ENCODE peak calls at places on chromosomes 12 and 14, in five cellular contexts. One of them, this sample, is unnamed.

GRCh38 chr12:101759396-101760047 is 20.3 kb upstream of the SYCP3 start:
- DNase-seq in cardiac muscle cell: peak; percentile 50
- DNase-seq in lung: no peak
- DNase-seq in fibroblast of lung: peak; percentile 15
- DNase-seq in endodermal cell: no peak
- DNase-seq in this sample: no peak

GRCh38 chr12:122955151-122955550 is 11.1 kb downstream of the ABCB9 start:
- DNase-seq in endodermal cell: no peak
- DNase-seq in lung: no peak
- DNase-seq in cardiac muscle cell: no peak
- DNase-seq in fibroblast of lung: no peak
- DNase-seq in this sample: no peak

GRCh38 chr14:60561845-60562746 is 53.1 kb downstream of the SIX6 start:
- DNase-seq in cardiac muscle cell: peak; percentile 81
- DNase-seq in endodermal cell: peak; percentile 89
- DNase-seq in fibroblast of lung: peak; percentile 77
- DNase-seq in lung: no peak
- DNase-seq in this sample: no peak

GRCh38 chr14:59123975-59124374 is 64.5 kb upstream of the DAAM1 start:
- DNase-seq in endodermal cell: no peak
- DNase-seq in cardiac muscle cell: peak; percentile 40
- DNase-seq in fibroblast of lung: no peak
- DNase-seq in lung: no peak
- DNase-seq in this sample: no peak

GRCh38 chr12:118420673-118421072 is 44.3 kb downstream of the SUDS3 start:
- DNase-seq in lung: no peak
- DNase-seq in fibroblast of lung: no peak
- DNase-seq in endodermal cell: no peak
- DNase-seq in cardiac muscle cell: no peak
- DNase-seq in this sample: no peak

GRCh38 chr12:77845831-77846230 is 15.1 kb downstream of the NAV3 start:
- DNase-seq in lung: no peak
- DNase-seq in cardiac muscle cell: peak; percentile 52
- DNase-seq in endodermal cell: no peak
- DNase-seq in fibroblast of lung: peak; percentile 85
- DNase-seq in this sample: no peak

GRCh38 chr12:110269622-110270124 is 11.4 kb upstream of the ATP2A2 start:
- DNase-seq in cardiac muscle cell: peak; percentile 89
- DNase-seq in endodermal cell: peak; percentile 81
- DNase-seq in fibroblast of lung: peak; percentile 90
- DNase-seq in lung: no peak
- DNase-seq in this sample: no peak

GRCh38 chr14:88605594-88605993 is 42.8 kb downstream of the ZC3H14 start:
- DNase-seq in cardiac muscle cell: no peak
- DNase-seq in lung: no peak
- DNase-seq in endodermal cell: no peak
- DNase-seq in fibroblast of lung: no peak
- DNase-seq in this sample: no peak

GRCh38 chr12:28517101-28517500 is 326.8 kb downstream of the CCDC91 start:
- DNase-seq in cardiac muscle cell: no peak
- DNase-seq in fibroblast of lung: no peak
- DNase-seq in lung: no peak
- DNase-seq in endodermal cell: no peak
- DNase-seq in this sample: no peak

GRCh38 chr12:101459642-101460346 is 15.3 kb upstream of the SPIC start:
- DNase-seq in endodermal cell: peak; percentile 81
- DNase-seq in lung: no peak
- DNase-seq in fibroblast of lung: no peak
- DNase-seq in cardiac muscle cell: no peak
- DNase-seq in this sample: peak; percentile 56

GRCh38 chr12:65607271-65607880 is 216.9 kb upstream of the HMGA2 start:
- DNase-seq in lung: no peak
- DNase-seq in fibroblast of lung: no peak
- DNase-seq in endodermal cell: no peak
- DNase-seq in cardiac muscle cell: no peak
- DNase-seq in this sample: no peak

GRCh38 chr14:21642683-21643082 is 7.9 kb upstream of the OR10G2 start:
- DNase-seq in fibroblast of lung: no peak
- DNase-seq in cardiac muscle cell: no peak
- DNase-seq in lung: no peak
- DNase-seq in endodermal cell: no peak
- DNase-seq in this sample: no peak

GRCh38 chr12:32454075-32454474 is 54.7 kb downstream of the FGD4 start:
- DNase-seq in lung: no peak
- DNase-seq in fibroblast of lung: peak; percentile 85
- DNase-seq in cardiac muscle cell: peak; percentile 72
- DNase-seq in endodermal cell: peak; percentile 47
- DNase-seq in this sample: no peak

GRCh38 chr12:128531153-128531552 is 264.2 kb downstream of the TMEM132C start:
- DNase-seq in cardiac muscle cell: no peak
- DNase-seq in endodermal cell: no peak
- DNase-seq in lung: no peak
- DNase-seq in fibroblast of lung: no peak
- DNase-seq in this sample: no peak

GRCh38 chr14:102485693-102486512 is 23.7 kb downstream of the ANKRD9 start:
- DNase-seq in cardiac muscle cell: no peak
- DNase-seq in lung: no peak
- DNase-seq in endodermal cell: no peak
- DNase-seq in fibroblast of lung: no peak
- DNase-seq in this sample: no peak

GRCh38 chr14:87097021-87097420 is 896.0 kb downstream of the GALC start:
- DNase-seq in fibroblast of lung: peak; percentile 67
- DNase-seq in lung: no peak
- DNase-seq in endodermal cell: no peak
- DNase-seq in cardiac muscle cell: no peak
- DNase-seq in this sample: no peak

GRCh38 chr12:19129121-19129485 is 430 bp upstream of the PLEKHA5 start:
- DNase-seq in fibroblast of lung: no peak
- DNase-seq in lung: no peak
- DNase-seq in cardiac muscle cell: no peak
- DNase-seq in endodermal cell: no peak
- DNase-seq in this sample: no peak

GRCh38 chr12:21697829-21698630 is 40.4 kb upstream of the LDHB start:
- DNase-seq in lung: no peak
- DNase-seq in endodermal cell: no peak
- DNase-seq in fibroblast of lung: peak; percentile 15
- DNase-seq in cardiac muscle cell: peak; percentile 60
- DNase-seq in this sample: no peak

GRCh38 chr12:105279460-105280056 is 43.6 kb upstream of the APPL2 start:
- DNase-seq in cardiac muscle cell: peak; percentile 63
- DNase-seq in fibroblast of lung: no peak
- DNase-seq in endodermal cell: peak; percentile 76
- DNase-seq in lung: no peak
- DNase-seq in this sample: no peak

GRCh38 chr12:121905746-121906145 is 12.6 kb upstream of the CFAP251 start:
- DNase-seq in fibroblast of lung: no peak
- DNase-seq in lung: no peak
- DNase-seq in endodermal cell: no peak
- DNase-seq in cardiac muscle cell: no peak
- DNase-seq in this sample: no peak

GRCh38 chr14:30710870-30711269 is 88.8 kb downstream of the SCFD1 start:
- DNase-seq in endodermal cell: no peak
- DNase-seq in lung: no peak
- DNase-seq in cardiac muscle cell: no peak
- DNase-seq in fibroblast of lung: peak; percentile 23
- DNase-seq in this sample: no peak

GRCh38 chr14:49861581-49861922 is 9.0 kb upstream of the NEMF start:
- DNase-seq in lung: peak; percentile 64
- DNase-seq in endodermal cell: peak; percentile 86
- DNase-seq in cardiac muscle cell: peak; percentile 94
- DNase-seq in fibroblast of lung: peak; percentile 84
- DNase-seq in this sample: peak; percentile 71

DNA sequence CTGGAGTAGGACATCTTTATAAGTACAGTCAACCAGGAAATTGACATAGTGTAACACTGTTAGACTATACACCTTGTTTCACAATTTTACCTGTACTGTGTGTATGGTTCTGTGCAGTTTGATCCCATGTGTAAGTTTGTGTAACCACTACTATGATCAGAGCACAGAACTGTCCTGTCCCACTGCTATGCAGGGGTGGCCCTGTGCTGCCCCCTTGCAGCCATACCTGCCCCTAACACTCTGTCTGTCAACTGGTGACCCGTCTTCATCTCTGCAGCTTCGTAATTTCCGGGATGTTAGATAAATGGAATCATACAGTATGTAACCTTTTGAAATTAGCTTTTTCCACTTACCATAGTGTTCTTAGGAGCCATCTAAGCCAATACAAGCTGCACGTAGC is 58.7 kb upstream of the RD3L start:
- DNase-seq in fibroblast of lung: no peak
- DNase-seq in lung: no peak
- DNase-seq in cardiac muscle cell: no peak
- DNase-seq in endodermal cell: peak; percentile 73
- DNase-seq in this sample: no peak
- TF ChIP-seq CTCF in fibroblast of lung: no peak
- TF ChIP-seq CTCF in lung: no peak
- TF ChIP-seq CTCF in cardiac muscle cell: peak; percentile 7
- TF ChIP-seq CTCF in endodermal cell: peak; percentile 83
- TF ChIP-seq CTCF in this sample: no peak

GRCh38 chr14:100329233-100330006 is 6.3 kb downstream of the SLC25A47 start:
- DNase-seq in endodermal cell: no peak
- DNase-seq in lung: no peak
- DNase-seq in fibroblast of lung: no peak
- DNase-seq in cardiac muscle cell: no peak
- DNase-seq in this sample: no peak
- H3K9me3 ChIP-seq in endodermal cell: no peaks in the 10 kb centered on the region
- H3K9me3 ChIP-seq in lung: no peaks in the 10 kb centered on the region
- H3K9me3 ChIP-seq in fibroblast of lung: no peaks in the 10 kb centered on the region
- H3K9me3 ChIP-seq in cardiac muscle cell: no peaks in the 10 kb centered on the region
- H3K9me3 ChIP-seq in this sample: no peaks in the 10 kb centered on the region

GRCh38 chr12:57628280-57629191 is 4.5 kb downstream of the B4GALNT1 start:
- DNase-seq in cardiac muscle cell: no peak
- DNase-seq in lung: no peak
- DNase-seq in endodermal cell: peak; percentile 57
- DNase-seq in fibroblast of lung: no peak
- DNase-seq in this sample: no peak

GRCh38 chr12:57626929-57627445 is 6.0 kb downstream of the B4GALNT1 start:
- DNase-seq in lung: no peak
- DNase-seq in endodermal cell: no peak
- DNase-seq in cardiac muscle cell: no peak
- DNase-seq in fibroblast of lung: no peak
- DNase-seq in this sample: no peak

GRCh38 chr12:57626111-57626928 is 6.7 kb downstream of the B4GALNT1 start:
- DNase-seq in cardiac muscle cell: no peak
- DNase-seq in fibroblast of lung: no peak
- DNase-seq in endodermal cell: peak; percentile 46
- DNase-seq in lung: no peak
- DNase-seq in this sample: no peak

GRCh38 chr12:57625261-57626032 is 7.6 kb downstream of the B4GALNT1 start:
- DNase-seq in lung: no peak
- DNase-seq in endodermal cell: peak; percentile 42
- DNase-seq in cardiac muscle cell: no peak
- DNase-seq in fibroblast of lung: no peak
- DNase-seq in this sample: no peak

GRCh38 chr12:57627504-57628279 is 5.3 kb downstream of the B4GALNT1 start:
- DNase-seq in lung: no peak
- DNase-seq in fibroblast of lung: no peak
- DNase-seq in endodermal cell: peak; percentile 81
- DNase-seq in cardiac muscle cell: no peak
- DNase-seq in this sample: no peak
- H3K4me3 ChIP-seq in lung: no peak overlapping the region
- H3K4me3 ChIP-seq in fibroblast of lung: no peak overlapping the region
- H3K4me3 ChIP-seq in endodermal cell: no peak overlapping the region
- H3K4me3 ChIP-seq in cardiac muscle cell: no peak overlapping the region
- H3K4me3 ChIP-seq in this sample: no peak overlapping the region

DNA sequence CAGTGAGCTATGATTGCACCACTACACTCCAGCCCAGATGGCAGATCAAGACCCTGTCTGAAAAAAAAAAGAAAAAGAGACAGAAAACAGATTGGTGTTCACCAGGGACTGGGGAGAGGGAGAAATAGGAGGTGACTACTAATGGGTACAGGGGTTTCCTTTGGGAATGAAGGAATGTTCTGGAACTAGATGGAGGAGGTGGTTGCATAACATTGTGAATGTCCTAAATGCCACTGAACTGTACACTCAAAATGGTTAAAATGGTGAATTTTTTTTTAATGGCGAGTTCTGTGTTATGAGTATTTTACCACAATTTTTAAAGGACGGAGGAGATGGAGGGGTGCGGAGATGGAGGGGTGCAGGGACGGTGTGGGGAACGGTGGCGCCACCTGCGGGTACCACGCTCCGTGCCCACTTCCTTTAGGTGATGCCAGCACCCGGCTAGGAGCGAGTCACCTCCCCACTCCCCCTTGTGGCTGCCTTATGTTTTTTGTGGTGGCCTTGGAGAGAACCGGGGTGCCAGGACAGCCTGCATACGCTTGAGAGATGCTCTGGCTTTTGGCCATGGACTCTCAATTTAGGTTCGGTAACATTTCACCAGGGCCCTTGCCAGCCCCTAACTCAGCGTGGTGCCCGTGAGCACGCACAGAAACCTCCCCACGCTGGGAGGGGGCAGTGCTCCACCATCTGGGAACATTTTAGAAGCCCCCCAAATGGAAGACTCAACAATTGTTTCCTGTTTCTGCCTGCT is 16.1 kb downstream of the UBC start:
- DNase-seq in fibroblast of lung: peak; percentile 17
- DNase-seq in endodermal cell: peak; percentile 78
- DNase-seq in cardiac muscle cell: no peak
- DNase-seq in lung: no peak
- DNase-seq in this sample: peak; percentile 66
- TF ChIP-seq CTCF in fibroblast of lung: peak; percentile 58
- TF ChIP-seq CTCF in endodermal cell: peak; percentile 71
- TF ChIP-seq CTCF in cardiac muscle cell: peak; percentile 51
- TF ChIP-seq CTCF in lung: peak; percentile 37
- TF ChIP-seq CTCF in this sample: peak; percentile 41

GRCh38 chr14:19729359-19729758 is 14.0 kb upstream of the OR4Q3 start:
- DNase-seq in endodermal cell: no peak
- DNase-seq in cardiac muscle cell: no peak
- DNase-seq in lung: no peak
- DNase-seq in fibroblast of lung: no peak
- DNase-seq in this sample: no peak

GRCh38 chr14:19729763-19730162 is 13.6 kb upstream of the OR4Q3 start:
- DNase-seq in lung: no peak
- DNase-seq in cardiac muscle cell: no peak
- DNase-seq in endodermal cell: no peak
- DNase-seq in fibroblast of lung: no peak
- DNase-seq in this sample: no peak
- H3K9me3 ChIP-seq in lung: peaks cover 10% of the 10 kb centered on the region
- H3K9me3 ChIP-seq in cardiac muscle cell: peaks cover 3% of the 10 kb centered on the region
- H3K9me3 ChIP-seq in endodermal cell: peaks cover 83% of the 10 kb centered on the region
- H3K9me3 ChIP-seq in fibroblast of lung: no peaks in the 10 kb centered on the region
- H3K9me3 ChIP-seq in this sample: no peaks in the 10 kb centered on the region

GRCh38 chr12:81005635-81006034 is 67.9 kb upstream of the LIN7A start:
- DNase-seq in lung: no peak
- DNase-seq in cardiac muscle cell: no peak
- DNase-seq in endodermal cell: no peak
- DNase-seq in fibroblast of lung: no peak
- DNase-seq in this sample: no peak

GRCh38 chr12:81000831-81001230 is 63.1 kb upstream of the LIN7A start:
- DNase-seq in cardiac muscle cell: no peak
- DNase-seq in lung: no peak
- DNase-seq in fibroblast of lung: no peak
- DNase-seq in endodermal cell: no peak
- DNase-seq in this sample: no peak
- H3K4me3 ChIP-seq in cardiac muscle cell: no peak overlapping the region
- H3K4me3 ChIP-seq in lung: no peak overlapping the region
- H3K4me3 ChIP-seq in fibroblast of lung: no peak overlapping the region
- H3K4me3 ChIP-seq in endodermal cell: no peak overlapping the region
- H3K4me3 ChIP-seq in this sample: no peak overlapping the region

This sample was measured in Peyer's patch.